ENCODE peak calls at places on chromosomes 16 and 17, in nine cellular contexts. O is fibroblast of lung; Q is A549; Y is neural progenitor cell; U is colonic mucosa; D is SK-N-SH; J is CD4-positive, CD25-positive, alpha-beta regulatory T cell; X is mammary epithelial cell; L is mesenchymal stem cell. N is an unnamed sample. For H3K9me3, the result is how much of the 10 kb centered on the place peaks cover.

GRCh38 chr17:2685696-2686095 is 25.9 kb downstream of the CLUH start:
- DNase-seq in O (no peak), Q (no peak), Y (no peak), U (peak), D (peak), J (no peak), X (no peak), L (no peak), N (no peak)

GRCh38 chr16:8167436-8167835 is 422.9 kb downstream of the TMEM114 start:
- DNase-seq in O (no peak), Q (no peak), Y (no peak), U (no peak), D (no peak), J (no peak), X (no peak), L (no peak), N (no peak)

GRCh38 chr17:491086-492014 is 138.7 kb upstream of the RPH3AL start:
- DNase-seq in O (peak), Q (peak), Y (peak), U (peak), D (peak), J (peak), X (peak), L (peak), N (peak)

GRCh38 chr16:14196011-14196410 is 124.9 kb downstream of the MRTFB start:
- DNase-seq in O (peak), Q (no peak), Y (no peak), U (no peak), D (peak), J (no peak), X (no peak), L (peak), N (no peak)

GRCh38 chr17:73184133-73184993 is 8.5 kb upstream of the COG1 start:
- DNase-seq in O (no peak), Q (no peak), Y (no peak), U (no peak), D (no peak), J (no peak), X (no peak), L (no peak), N (no peak)

GRCh38 chr16:8962393-8963009 is 1.2 kb downstream of the USP7 start:
- DNase-seq in O (no peak), Q (no peak), Y (peak), U (peak), D (peak), J (peak), X (peak), L (peak), N (peak)

GRCh38 chr16:81558444-81559175 is 114.0 kb downstream of the CMIP start:
- DNase-seq in O (no peak), Q (peak), Y (peak), U (peak), D (no peak), J (no peak), X (no peak), L (no peak), N (peak)

GRCh38 chr17:40791808-40792436 is 7.8 kb downstream of the KRT28 start:
- DNase-seq in O (peak), Q (peak), Y (peak), U (no peak), D (peak), J (no peak), X (peak), L (peak), N (no peak)

GRCh38 chr17:67074781-67075180 is 30.4 kb downstream of the CACNG1 start:
- DNase-seq in O (no peak), Q (no peak), Y (no peak), U (no peak), D (no peak), J (no peak), X (no peak), L (no peak), N (no peak)

DNA sequence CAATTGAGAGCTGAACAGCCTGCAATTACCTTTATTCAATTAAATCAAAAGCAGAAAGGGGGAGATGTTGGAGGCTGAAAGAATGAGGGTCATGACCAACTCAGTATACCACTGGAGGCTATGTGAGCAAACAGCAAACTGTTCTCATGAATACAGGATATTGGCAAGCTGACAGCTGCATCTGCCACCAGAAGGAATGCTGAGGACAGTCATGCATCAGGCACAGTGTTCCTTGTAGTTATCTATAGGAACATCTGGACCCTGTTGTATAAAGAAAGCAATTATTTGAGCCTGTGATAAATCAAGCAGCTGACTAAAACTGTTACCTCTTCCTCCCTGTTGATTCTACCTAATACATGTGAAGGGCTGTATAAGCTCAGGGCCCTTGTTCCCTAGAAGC is 2064.6 kb downstream of the TP53TG3F start:
- DNase-seq in O (no peak), Q (no peak), Y (no peak), U (no peak), D (no peak), J (no peak), X (no peak), L (no peak), N (no peak)
- H3K9me3 ChIP-seq in O (under half), Q (under half), Y (under half), U (under half), D (under half), J (under half), X (under half), L (under half), N (under half)

GRCh38 chr16:23206986-23207385 is 24.4 kb downstream of the SCNN1G start:
- DNase-seq in O (no peak), Q (no peak), Y (no peak), U (no peak), D (peak), J (no peak), X (no peak), L (no peak), N (no peak)

GRCh38 chr16:23207485-23207884 is 24.9 kb downstream of the SCNN1G start:
- DNase-seq in O (no peak), Q (no peak), Y (peak), U (no peak), D (peak), J (no peak), X (no peak), L (no peak), N (no peak)

GRCh38 chr16:23196577-23196976 is 14.0 kb downstream of the SCNN1G start:
- DNase-seq in O (no peak), Q (no peak), Y (no peak), U (no peak), D (no peak), J (no peak), X (no peak), L (no peak), N (no peak)

DNA sequence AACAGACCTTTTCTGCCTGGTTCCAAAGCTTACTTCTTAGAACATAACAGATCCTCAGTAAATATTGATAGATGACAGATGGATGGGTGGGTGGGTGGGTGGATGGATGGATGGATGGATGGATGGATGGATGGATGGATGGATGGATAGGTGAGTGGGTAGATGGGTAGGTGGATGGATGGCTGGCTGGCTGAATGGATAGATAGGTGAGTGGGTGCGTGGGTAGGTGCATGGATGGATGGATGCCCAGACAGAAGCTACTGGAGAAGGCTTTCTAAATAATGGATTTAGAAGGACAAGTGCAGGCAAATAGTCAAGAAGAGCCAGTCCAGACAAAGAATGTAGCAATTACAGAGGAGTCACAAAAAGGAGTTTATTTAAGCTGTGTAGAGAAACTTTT is 19.6 kb downstream of the SCNN1G start:
- DNase-seq in O (no peak), Q (no peak), Y (no peak), U (no peak), D (no peak), J (no peak), X (no peak), L (no peak), N (no peak)
- H3K9me3 ChIP-seq in O (under half), Q (under half), Y (under half), U (under half), D (under half), J (under half), X (under half), L (under half), N (under half)

DNA sequence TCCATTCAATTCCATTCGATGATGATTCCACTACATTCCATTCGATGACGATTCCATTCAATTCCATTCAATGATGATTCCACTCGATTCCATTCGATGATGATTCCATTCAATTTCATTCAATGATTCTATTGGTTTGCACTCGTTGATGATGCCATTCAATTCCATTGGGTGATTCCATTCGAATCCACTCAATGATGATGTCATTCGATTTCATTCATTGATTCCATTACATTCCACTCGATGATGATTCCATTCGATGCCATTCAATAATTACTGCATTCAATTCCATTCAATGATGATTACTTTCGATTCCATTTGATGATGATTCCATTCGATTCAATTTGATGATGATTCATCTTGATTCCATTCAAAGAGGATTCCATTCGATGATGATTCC is 1299.4 kb downstream of the TP53TG3F start:
- DNase-seq in O (no peak), Q (no peak), Y (no peak), U (no peak), D (no peak), J (no peak), X (no peak), L (no peak), N (no peak)
- H3K9me3 ChIP-seq in O (under half), Q (under half), Y (half or more), U (under half), D (under half), J (half or more), X (half or more), L (half or more), N (under half)

GRCh38 chr17:50728112-50728429 is 8.7 kb downstream of the LUC7L3 start:
- DNase-seq in O (no peak), Q (no peak), Y (no peak), U (no peak), D (no peak), J (no peak), X (no peak), L (no peak), N (no peak)
- H3K9me3 ChIP-seq in O (under half), Q (under half), Y (under half), U (under half), D (under half), J (under half), X (under half), L (under half), N (under half)

GRCh38 chr16:35492225-35492624 is 2032.8 kb downstream of the TP53TG3F start:
- DNase-seq in O (no peak), Q (no peak), Y (no peak), U (no peak), D (peak), J (no peak), X (no peak), L (no peak), N (no peak)
- H3K9me3 ChIP-seq in O (under half), Q (under half), Y (under half), U (under half), D (under half), J (under half), X (under half), L (under half), N (under half)

N was measured in transverse colon.